ENCODE peak calls at places on chromosome 16, in six cellular contexts. One of them, this sample, is unnamed.

GRCh38 chr16:15548482-15548891 is 94.5 kb downstream of the MARF1 start:
- DNase-seq in B cell: no peak
- DNase-seq in heart right ventricle: no peak
- DNase-seq in pancreas: no peak
- DNase-seq in H1: no peak
- DNase-seq in activated CD8-positive, alpha-beta T cell treated with anti-CD3 and anti-CD28 coated beads for 36 hours: no peak
- DNase-seq in this sample: no peak

GRCh38 chr16:58236231-58236690 is 38.4 kb upstream of the CSNK2A2 start:
- DNase-seq in activated CD8-positive, alpha-beta T cell treated with anti-CD3 and anti-CD28 coated beads for 36 hours: peak; percentile 83
- DNase-seq in pancreas: peak; percentile 71
- DNase-seq in B cell: peak; percentile 60
- DNase-seq in heart right ventricle: peak; percentile 52
- DNase-seq in H1: peak; percentile 90
- DNase-seq in this sample: peak; percentile 79

GRCh38 chr16:56999409-57000270 is 10.3 kb downstream of the NLRC5 start:
- DNase-seq in activated CD8-positive, alpha-beta T cell treated with anti-CD3 and anti-CD28 coated beads for 36 hours: no peak
- DNase-seq in heart right ventricle: no peak
- DNase-seq in pancreas: no peak
- DNase-seq in B cell: no peak
- DNase-seq in H1: no peak
- DNase-seq in this sample: peak; percentile 56

GRCh38 chr16:48143816-48144215 is 12.0 kb downstream of the ABCC12 start:
- DNase-seq in H1: no peak
- DNase-seq in activated CD8-positive, alpha-beta T cell treated with anti-CD3 and anti-CD28 coated beads for 36 hours: no peak
- DNase-seq in B cell: no peak
- DNase-seq in pancreas: no peak
- DNase-seq in heart right ventricle: no peak
- DNase-seq in this sample: no peak

GRCh38 chr16:55324491-55325447 is 766 bp downstream of the IRX6 start:
- DNase-seq in pancreas: no peak
- DNase-seq in H1: peak; percentile 73
- DNase-seq in activated CD8-positive, alpha-beta T cell treated with anti-CD3 and anti-CD28 coated beads for 36 hours: no peak
- DNase-seq in B cell: no peak
- DNase-seq in heart right ventricle: peak; percentile 30
- DNase-seq in this sample: no peak

GRCh38 chr16:53714080-53715050 is 10.4 kb downstream of the FTO start:
- DNase-seq in heart right ventricle: no peak
- DNase-seq in activated CD8-positive, alpha-beta T cell treated with anti-CD3 and anti-CD28 coated beads for 36 hours: no peak
- DNase-seq in H1: no peak
- DNase-seq in B cell: no peak
- DNase-seq in pancreas: no peak
- DNase-seq in this sample: no peak

GRCh38 chr16:89358030-89359005 is 132.0 kb downstream of the ANKRD11 start:
- DNase-seq in heart right ventricle: no peak
- DNase-seq in pancreas: no peak
- DNase-seq in activated CD8-positive, alpha-beta T cell treated with anti-CD3 and anti-CD28 coated beads for 36 hours: peak; percentile 70
- DNase-seq in H1: no peak
- DNase-seq in B cell: no peak
- DNase-seq in this sample: no peak

GRCh38 chr16:73457851-73458250 is 409.9 kb upstream of the ZFHX3 start:
- DNase-seq in heart right ventricle: no peak
- DNase-seq in pancreas: no peak
- DNase-seq in H1: no peak
- DNase-seq in activated CD8-positive, alpha-beta T cell treated with anti-CD3 and anti-CD28 coated beads for 36 hours: no peak
- DNase-seq in B cell: no peak
- DNase-seq in this sample: no peak

DNA sequence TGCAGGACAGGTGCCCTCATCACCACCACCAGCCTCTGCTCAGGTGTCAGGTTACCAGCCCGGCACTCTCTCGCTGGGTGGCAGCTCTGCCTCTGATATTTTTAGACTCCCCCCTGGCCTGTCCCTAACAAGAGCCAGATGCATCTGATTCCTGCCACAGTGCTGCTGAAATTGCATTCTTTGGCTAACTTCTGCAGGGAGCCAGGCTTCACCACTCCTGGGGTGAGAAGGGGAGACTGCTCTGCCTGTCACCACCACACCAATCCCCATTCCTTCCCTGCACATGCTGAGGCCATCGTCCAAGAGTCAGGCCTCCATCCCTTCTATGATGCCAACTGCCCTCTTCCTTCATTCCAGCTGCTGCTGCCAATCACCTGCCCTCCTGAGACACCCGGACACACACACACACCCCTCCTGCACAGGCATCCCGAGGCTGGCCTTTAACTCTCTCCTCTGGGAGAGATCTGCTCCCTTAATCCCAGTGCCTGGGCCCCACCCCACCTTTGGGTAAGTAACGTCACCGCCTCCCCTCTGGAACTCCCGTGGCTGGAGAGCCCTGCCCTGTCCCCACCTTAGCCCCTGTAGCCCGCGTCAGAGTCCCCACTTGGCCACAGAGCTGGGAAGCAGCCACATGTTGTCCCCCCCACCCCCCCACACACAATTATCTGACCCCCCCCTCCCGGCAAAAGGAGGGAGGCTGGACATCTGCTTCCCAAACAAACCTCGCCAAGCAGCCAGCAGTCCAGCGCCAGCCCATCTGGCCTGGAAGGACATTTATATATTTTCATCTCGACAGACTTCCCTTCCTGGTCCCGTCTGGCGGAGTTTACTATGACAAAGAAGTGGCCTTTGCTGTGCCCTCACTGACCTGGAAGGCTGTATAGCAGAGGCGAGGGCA is 2.8 kb downstream of the EMP2 start:
- DNase-seq in heart right ventricle: peak; percentile 42
- DNase-seq in pancreas: peak; percentile 25
- DNase-seq in activated CD8-positive, alpha-beta T cell treated with anti-CD3 and anti-CD28 coated beads for 36 hours: no peak
- DNase-seq in H1: no peak
- DNase-seq in B cell: no peak
- DNase-seq in this sample: no peak
- TF ChIP-seq CTCF in heart right ventricle: no peak
- TF ChIP-seq CTCF in pancreas: no peak
- TF ChIP-seq CTCF in activated CD8-positive, alpha-beta T cell treated with anti-CD3 and anti-CD28 coated beads for 36 hours: no peak
- TF ChIP-seq CTCF in H1: no peak
- TF ChIP-seq CTCF in B cell: no peak
- TF ChIP-seq CTCF in this sample: no peak

DNA sequence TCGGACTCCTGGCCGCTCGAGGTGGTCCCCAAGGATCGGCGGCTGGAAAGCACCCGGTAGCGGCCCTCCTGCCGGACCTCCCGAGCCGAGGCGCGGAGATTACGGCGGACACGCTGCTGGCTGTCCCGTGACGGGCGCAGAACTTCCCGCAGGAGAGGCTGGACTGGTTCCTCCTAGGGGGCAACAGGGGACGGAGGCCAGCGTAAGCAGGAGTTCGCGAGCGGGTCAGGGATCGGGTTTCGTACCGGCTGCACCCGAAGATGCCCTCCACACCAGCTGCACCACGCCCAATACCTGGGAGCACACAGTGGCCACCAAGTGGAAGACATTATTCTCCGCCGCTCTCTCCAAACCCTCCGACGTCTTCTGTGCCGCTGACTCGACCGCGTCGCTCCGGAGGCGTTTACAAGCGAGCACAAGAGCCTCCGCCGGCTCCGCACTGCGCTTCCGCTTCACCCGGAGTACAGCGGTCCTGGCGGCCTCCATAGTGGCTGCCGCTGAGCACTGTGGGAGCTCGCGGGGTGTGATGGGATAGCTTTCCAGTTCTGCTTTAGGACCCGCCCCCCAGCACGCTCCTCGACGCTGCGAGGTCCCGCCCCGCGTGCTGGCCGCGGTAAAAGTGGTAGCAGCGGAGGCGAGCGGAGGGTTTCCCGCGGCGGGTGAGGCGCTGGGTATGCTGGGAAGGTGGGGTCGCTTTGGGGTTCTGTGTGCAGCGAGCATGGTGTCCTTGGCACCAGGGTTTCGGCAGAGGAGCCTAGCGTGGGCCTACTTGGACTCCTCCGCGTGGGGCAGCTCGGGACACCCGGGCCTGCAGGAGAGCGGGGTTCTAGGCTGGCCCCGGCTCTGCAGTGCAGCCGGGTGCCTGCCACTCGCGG is at the start of the genes PRMT7 and SLC7A6OS:
- DNase-seq in H1: peak; percentile 93
- DNase-seq in B cell: peak; percentile 97
- DNase-seq in pancreas: peak; percentile 85
- DNase-seq in heart right ventricle: peak; percentile 88
- DNase-seq in activated CD8-positive, alpha-beta T cell treated with anti-CD3 and anti-CD28 coated beads for 36 hours: peak; percentile 96
- DNase-seq in this sample: peak; percentile 98
- TF ChIP-seq CTCF in H1: no peak
- TF ChIP-seq CTCF in B cell: peak; percentile 36
- TF ChIP-seq CTCF in pancreas: no peak
- TF ChIP-seq CTCF in heart right ventricle: peak; percentile 31
- TF ChIP-seq CTCF in activated CD8-positive, alpha-beta T cell treated with anti-CD3 and anti-CD28 coated beads for 36 hours: no peak
- TF ChIP-seq CTCF in this sample: no peak

GRCh38 chr16:70157105-70157476 is 16.5 kb upstream of the CLEC18C start:
- DNase-seq in pancreas: no peak
- DNase-seq in heart right ventricle: no peak
- DNase-seq in activated CD8-positive, alpha-beta T cell treated with anti-CD3 and anti-CD28 coated beads for 36 hours: no peak
- DNase-seq in B cell: no peak
- DNase-seq in H1: no peak
- DNase-seq in this sample: peak; percentile 14

GRCh38 chr16:70159355-70160348 is 13.9 kb upstream of the CLEC18C start:
- DNase-seq in heart right ventricle: no peak
- DNase-seq in H1: no peak
- DNase-seq in activated CD8-positive, alpha-beta T cell treated with anti-CD3 and anti-CD28 coated beads for 36 hours: no peak
- DNase-seq in B cell: no peak
- DNase-seq in pancreas: no peak
- DNase-seq in this sample: peak; percentile 12

GRCh38 chr16:70157477-70158260 is 15.9 kb upstream of the CLEC18C start:
- DNase-seq in activated CD8-positive, alpha-beta T cell treated with anti-CD3 and anti-CD28 coated beads for 36 hours: no peak
- DNase-seq in heart right ventricle: no peak
- DNase-seq in B cell: no peak
- DNase-seq in H1: no peak
- DNase-seq in pancreas: no peak
- DNase-seq in this sample: peak; percentile 26

GRCh38 chr16:70160388-70160787 is 13.2 kb upstream of the CLEC18C start:
- DNase-seq in B cell: no peak
- DNase-seq in pancreas: no peak
- DNase-seq in activated CD8-positive, alpha-beta T cell treated with anti-CD3 and anti-CD28 coated beads for 36 hours: no peak
- DNase-seq in H1: no peak
- DNase-seq in heart right ventricle: no peak
- DNase-seq in this sample: peak; percentile 15

DNA sequence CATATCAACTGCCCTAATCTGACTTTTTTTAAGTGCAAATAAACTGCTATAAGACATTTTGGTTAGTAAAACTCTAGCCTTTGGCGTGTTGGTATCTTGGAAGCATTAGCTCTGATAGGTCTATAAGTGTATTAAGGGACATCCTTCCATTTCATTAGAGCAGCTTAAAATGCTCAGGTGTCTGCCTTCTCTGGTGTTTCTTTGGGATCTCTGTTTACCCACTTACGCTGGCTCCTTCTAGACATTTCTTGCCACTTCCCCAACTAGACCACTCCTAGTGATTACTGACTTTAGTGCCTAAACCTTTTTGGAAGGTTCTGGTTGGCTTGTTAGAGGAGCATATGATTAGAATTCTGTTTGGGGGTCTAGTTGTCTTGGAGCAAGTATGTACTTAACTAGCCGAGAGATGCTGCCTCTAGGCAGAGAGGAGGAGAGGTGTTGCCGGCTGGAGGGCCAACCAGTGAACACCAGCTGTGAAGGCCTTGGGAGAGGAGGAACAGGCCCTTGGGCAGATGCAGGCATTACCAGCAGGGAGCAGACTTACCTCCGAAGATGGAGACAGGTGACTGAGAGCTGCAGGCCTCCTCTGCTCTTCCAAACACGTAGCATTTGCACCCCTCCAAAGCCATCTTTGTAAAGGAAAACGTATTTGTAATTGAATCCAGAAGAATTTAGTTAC is 15.2 kb upstream of the CLEC18C start:
- DNase-seq in H1: no peak
- DNase-seq in B cell: no peak
- DNase-seq in activated CD8-positive, alpha-beta T cell treated with anti-CD3 and anti-CD28 coated beads for 36 hours: no peak
- DNase-seq in pancreas: no peak
- DNase-seq in heart right ventricle: no peak
- DNase-seq in this sample: no peak
- TF ChIP-seq CTCF in H1: peak; percentile 9
- TF ChIP-seq CTCF in B cell: no peak
- TF ChIP-seq CTCF in activated CD8-positive, alpha-beta T cell treated with anti-CD3 and anti-CD28 coated beads for 36 hours: no peak
- TF ChIP-seq CTCF in pancreas: no peak
- TF ChIP-seq CTCF in heart right ventricle: no peak
- TF ChIP-seq CTCF in this sample: no peak

DNA sequence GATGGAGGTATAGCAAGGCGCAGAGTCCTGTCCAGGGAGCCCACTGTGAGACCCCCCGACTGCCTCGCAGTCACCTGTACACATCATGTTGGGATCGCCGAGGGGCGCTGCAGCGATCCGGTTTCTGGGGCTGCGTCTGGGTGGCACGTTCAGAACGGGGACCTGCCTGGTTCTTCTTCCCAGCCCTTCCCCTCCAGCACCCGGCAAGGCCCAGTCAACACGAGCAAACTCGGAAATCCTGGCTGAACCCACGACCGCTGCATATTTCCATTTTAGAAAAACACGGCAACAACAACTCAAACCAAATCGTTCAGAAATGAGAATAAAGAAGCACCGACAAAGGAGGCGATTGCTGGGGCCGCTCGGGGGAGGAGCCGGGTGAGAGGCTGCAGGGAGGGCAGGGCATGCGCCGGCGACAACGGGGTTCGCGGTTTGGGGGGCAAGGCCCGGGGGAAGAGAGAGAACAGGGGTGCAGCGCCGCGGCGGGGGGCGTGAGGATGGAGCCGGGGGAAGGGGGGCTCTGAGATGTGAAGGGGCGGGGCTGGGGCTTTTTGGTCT is 597 bp downstream of the HSDL1 start:
- DNase-seq in pancreas: no peak
- DNase-seq in activated CD8-positive, alpha-beta T cell treated with anti-CD3 and anti-CD28 coated beads for 36 hours: peak; percentile 62
- DNase-seq in heart right ventricle: peak; percentile 40
- DNase-seq in B cell: peak; percentile 60
- DNase-seq in H1: peak; percentile 66
- DNase-seq in this sample: peak; percentile 46
- TF ChIP-seq CTCF in pancreas: no peak
- TF ChIP-seq CTCF in activated CD8-positive, alpha-beta T cell treated with anti-CD3 and anti-CD28 coated beads for 36 hours: no peak
- TF ChIP-seq CTCF in heart right ventricle: no peak
- TF ChIP-seq CTCF in B cell: no peak
- TF ChIP-seq CTCF in H1: no peak
- TF ChIP-seq CTCF in this sample: peak; percentile 22

This sample was measured in GM10248.